ENCODE peak calls at places on chromosomes 11 and 22, in seven cellular contexts. A is astrocyte of the spinal cord, X is heart left ventricle, R is ascending aorta, O is A549, Y is HFF-Myc, Q is LNCaP clone FGC. G is an unnamed sample.

GRCh38 chr11:69030324-69030723 is 17.3 kb upstream of the MRGPRF start:
- DNase-seq in Y (no peak), Q (no peak), X (no peak), A (no peak), R (no peak), O (no peak), G (no peak)

GRCh38 chr11:114762437-114762836 is 84.1 kb downstream of the NXPE2 start:
- DNase-seq in X (peak), Q (peak), A (peak), Y (peak), R (peak), O (peak), G (peak)

GRCh38 chr22:19277785-19278184 is 13.7 kb downstream of the CLTCL1 start:
- DNase-seq in X (no peak), A (no peak), Y (no peak), Q (no peak), O (no peak), R (no peak), G (no peak)

GRCh38 chr11:6403539-6403938 is 13.3 kb downstream of the SMPD1 start:
- DNase-seq in Q (no peak), X (no peak), O (no peak), Y (no peak), R (no peak), A (no peak), G (no peak)

GRCh38 chr11:1888347-1888753 is 3.3 kb downstream of the PRR33 start:
- DNase-seq in X (no peak), O (no peak), A (no peak), R (no peak), Q (no peak), Y (no peak), G (no peak)

GRCh38 chr11:1054143-1055108 is 17.9 kb upstream of the MUC6 start:
- DNase-seq in R (no peak), Q (peak), O (peak), Y (peak), A (no peak), X (no peak), G (no peak)

GRCh38 chr11:96229354-96229973 is 113.5 kb downstream of the MAML2 start:
- DNase-seq in R (no peak), O (no peak), Q (no peak), X (no peak), A (no peak), Y (no peak), G (no peak)

GRCh38 chr11:84536456-84536855 is 1090.7 kb downstream of the DLG2 start:
- DNase-seq in A (no peak), O (no peak), Q (no peak), Y (no peak), R (no peak), X (no peak), G (no peak)

GRCh38 chr11:66744485-66745355 is 15.7 kb upstream of the SPTBN2 start:
- DNase-seq in R (peak), X (peak), Y (no peak), O (peak), Q (peak), A (peak), G (peak)

GRCh38 chr22:18990355-18991137 is 54.5 kb upstream of the PRODH start:
- DNase-seq in X (no peak), O (no peak), R (no peak), A (no peak), Q (no peak), Y (no peak), G (no peak)

GRCh38 chr11:67558084-67558772 is 25.4 kb upstream of the GSTP1 start:
- DNase-seq in O (no peak), X (peak), R (peak), A (no peak), Q (no peak), Y (no peak), G (peak)

GRCh38 chr11:8729837-8730696 is 47.5 kb downstream of the RPL27A start:
- DNase-seq in Q (no peak), R (no peak), A (no peak), Y (no peak), X (no peak), O (no peak), G (no peak)

GRCh38 chr22:23060612-23061400 is 9.5 kb upstream of the GNAZ start:
- DNase-seq in A (no peak), Q (no peak), O (no peak), X (peak), Y (no peak), R (peak), G (no peak)

GRCh38 chr11:46238078-46238966 is 39.1 kb upstream of the CREB3L1 start:
- DNase-seq in O (peak), R (peak), Q (no peak), X (peak), Y (no peak), A (peak), G (peak)

GRCh38 chr11:14789879-14790484 is 102.0 kb downstream of the CYP2R1 start:
- DNase-seq in Q (no peak), Y (no peak), O (peak), X (no peak), R (no peak), A (peak), G (no peak)

GRCh38 chr22:48438096-48438495 is 1389.6 kb downstream of the BRD1 start:
- DNase-seq in R (no peak), X (no peak), O (no peak), Y (no peak), Q (no peak), A (no peak), G (no peak)

GRCh38 chr11:19156892-19157291 is 39.9 kb downstream of the ZDHHC13 start:
- DNase-seq in Y (no peak), Q (no peak), X (no peak), O (no peak), R (no peak), A (no peak), G (no peak)

GRCh38 chr11:115042002-115042401 is 363.7 kb downstream of the NXPE2 start:
- DNase-seq in O (no peak), A (no peak), Y (no peak), R (no peak), Q (no peak), X (no peak), G (no peak)

GRCh38 chr11:36041988-36042606 is 98.2 kb downstream of the LDLRAD3 start:
- DNase-seq in A (peak), O (peak), Y (no peak), X (no peak), R (no peak), Q (no peak), G (peak)

GRCh38 chr11:74345420-74345819 is 34.0 kb upstream of the P4HA3 start:
- DNase-seq in A (no peak), Y (no peak), Q (no peak), O (no peak), X (no peak), R (no peak), G (no peak)

GRCh38 chr11:96263361-96263763 is 79.6 kb downstream of the MAML2 start:
- DNase-seq in X (no peak), Q (no peak), R (no peak), A (peak), Y (no peak), O (peak), G (no peak)

GRCh38 chr22:41280854-41281253 is 5.1 kb downstream of the RANGAP1 start:
- DNase-seq in R (no peak), X (no peak), Y (no peak), Q (no peak), O (no peak), A (no peak), G (no peak)

GRCh38 chr11:130449246-130449990 is 973 bp downstream of the ADAMTS15 start:
- DNase-seq in R (no peak), O (no peak), Q (no peak), Y (no peak), A (peak), X (no peak), G (no peak)

GRCh38 chr11:111523343-111523742 is 8.8 kb downstream of the HOATZ start:
- DNase-seq in A (no peak), R (no peak), O (no peak), X (no peak), Y (no peak), Q (no peak), G (no peak)

GRCh38 chr11:22244986-22245592 is 52.2 kb downstream of the ANO5 start:
- DNase-seq in R (peak), Y (peak), O (peak), A (peak), Q (peak), X (no peak), G (peak)

GRCh38 chr22:44403166-44403565 is 90.4 kb upstream of the SHISAL1 start:
- DNase-seq in Y (no peak), X (no peak), O (no peak), R (peak), Q (no peak), A (no peak), G (no peak)

GRCh38 chr11:61695917-61696316 is 15.7 kb downstream of the DAGLA start:
- DNase-seq in A (peak), O (peak), Q (no peak), Y (peak), X (peak), R (peak), G (peak)

GRCh38 chr11:44992181-44992582 is 41.5 kb upstream of the TP53I11 start:
- DNase-seq in O (no peak), R (no peak), Q (no peak), X (no peak), A (no peak), Y (no peak), G (no peak)

GRCh38 chr11:120500414-120500936 is 11.1 kb upstream of the GRIK4 start:
- DNase-seq in Q (no peak), X (peak), O (no peak), R (no peak), A (no peak), Y (no peak), G (no peak)

GRCh38 chr22:21965762-21966288 is 13.2 kb upstream of the PPM1F start:
- DNase-seq in Y (no peak), R (no peak), O (no peak), X (no peak), A (no peak), Q (no peak), G (no peak)

GRCh38 chr22:26674211-26675190 is 17.1 kb downstream of the MIAT start:
- DNase-seq in Q (no peak), X (no peak), A (no peak), R (no peak), O (no peak), Y (no peak), G (no peak)
- TF ChIP-seq CTCF in Q (no peak), X (no peak), A (no peak), R (no peak), O (no peak), Y (no peak), G (no peak)

DNA sequence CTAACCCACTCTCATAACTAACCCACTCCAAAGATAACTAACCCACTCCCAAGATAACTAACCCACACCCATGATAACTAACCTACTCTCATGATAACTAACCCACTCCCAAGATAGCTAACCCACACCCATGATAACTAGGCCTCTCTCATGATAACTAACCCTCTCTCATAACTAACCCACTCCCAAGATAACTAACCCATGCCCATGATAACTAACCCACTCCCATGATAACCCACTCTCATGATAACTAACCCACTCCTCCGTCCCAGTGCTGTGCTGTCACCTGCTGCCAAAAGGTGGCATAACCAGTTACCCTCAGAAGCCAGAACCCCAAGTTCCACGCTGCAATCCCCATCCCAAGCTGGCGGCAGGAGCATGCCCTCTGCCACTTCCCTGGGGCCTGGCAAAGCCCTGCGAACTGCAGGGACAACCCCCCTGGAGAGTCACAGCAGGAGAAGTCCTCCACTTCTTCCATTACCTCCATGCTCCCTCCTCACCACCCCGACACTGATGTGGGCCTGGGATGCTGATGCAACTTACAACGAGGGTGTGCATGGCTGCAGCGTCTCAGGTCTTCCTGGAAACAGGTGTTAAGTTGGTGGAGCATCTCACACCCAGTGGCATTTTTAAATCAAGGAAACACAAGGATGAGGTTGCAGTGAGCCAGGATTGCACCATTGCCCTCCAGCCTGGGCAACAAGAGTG is 30.8 kb upstream of the CELSR1 start:
- DNase-seq in O (no peak), R (no peak), Y (no peak), X (no peak), A (no peak), Q (no peak), G (no peak)
- TF ChIP-seq CTCF in O (no peak), R (no peak), Y (no peak), X (no peak), A (no peak), Q (no peak), G (no peak)

GRCh38 chr11:117822522-117823033 is 2.0 kb downstream of the FXYD2 start:
- DNase-seq in R (no peak), A (no peak), X (peak), Q (no peak), Y (no peak), O (no peak), G (no peak)

GRCh38 chr11:117821431-117821830 is 3.1 kb downstream of the FXYD2 start:
- DNase-seq in X (no peak), Q (no peak), O (no peak), Y (no peak), R (no peak), A (no peak), G (no peak)

GRCh38 chr11:117820516-117820915 is 4.0 kb downstream of the FXYD2 start:
- DNase-seq in Y (no peak), Q (no peak), A (no peak), X (no peak), R (no peak), O (no peak), G (no peak)

GRCh38 chr11:117823294-117823940 is 1.1 kb downstream of the FXYD2 start:
- DNase-seq in A (no peak), Y (no peak), O (peak), X (peak), R (no peak), Q (no peak), G (no peak)

DNA sequence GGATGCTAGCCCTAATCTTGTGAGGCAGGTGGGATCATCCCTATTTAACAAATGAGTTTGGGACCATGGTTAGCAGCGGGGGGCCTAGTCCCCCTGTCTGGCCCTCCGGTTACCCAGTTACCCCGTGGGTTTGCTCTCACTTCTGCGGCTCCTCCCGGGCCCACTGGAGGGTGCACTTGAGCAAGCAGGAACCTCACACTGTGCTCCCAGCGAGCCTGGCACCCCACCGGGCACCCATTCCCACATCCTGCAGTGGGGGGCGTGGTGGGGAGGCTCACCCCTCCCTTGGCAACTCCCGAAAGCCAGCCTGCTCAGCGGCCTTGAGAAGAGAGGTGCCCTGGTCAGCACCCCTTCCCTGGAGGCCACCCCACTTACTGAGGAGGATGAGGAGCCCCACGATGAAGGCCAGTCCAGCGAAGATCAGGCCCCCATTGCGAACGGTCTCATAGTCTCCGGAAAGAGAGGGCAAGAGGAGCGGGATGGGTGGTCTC is 2.5 kb downstream of the FXYD2 start:
- DNase-seq in Y (no peak), X (peak), R (no peak), Q (no peak), A (no peak), O (no peak), G (peak)
- TF ChIP-seq CTCF in Y (peak), X (peak), R (peak), Q (peak), A (peak), O (peak), G (peak)

GRCh38 chr22:45502215-45503070 is at the start of gene FBLN1:
- DNase-seq in O (peak), Q (no peak), Y (no peak), X (peak), A (no peak), R (no peak), G (peak)
- TF ChIP-seq CTCF in O (peak), Q (no peak), Y (peak), X (no peak), A (no peak), R (no peak), G (peak)